ENCODE peak calls at places on chromosomes 16 and 17, in seven cellular contexts. N, Z, W, B, D, T and Y are unnamed samples. For H4K20me1, the result is how much of the 10 kb centered on the place peaks cover.

GRCh38 chr17:44350733-44351226 is 5.7 kb downstream of the GRN start:
- DNase-seq in N (peak), Z (peak), W (peak), B (peak), D (peak), T (peak), Y (peak)

GRCh38 chr17:6669479-6670212 is 18.1 kb downstream of the C17orf100 start:
- DNase-seq in N (no peak), Z (no peak), W (no peak), B (no peak), D (no peak), T (no peak), Y (no peak)

GRCh38 chr17:68491864-68492263 is 20.4 kb upstream of the PRKAR1A start:
- DNase-seq in N (no peak), Z (no peak), W (no peak), B (no peak), D (no peak), T (no peak), Y (no peak)

GRCh38 chr17:41724476-41725030 is 9.9 kb downstream of the HAP1 start:
- DNase-seq in N (no peak), Z (no peak), W (no peak), B (no peak), D (no peak), T (no peak), Y (no peak)

GRCh38 chr16:74499114-74499513 is 77.8 kb upstream of the CLEC18B start:
- DNase-seq in N (no peak), Z (no peak), W (no peak), B (no peak), D (no peak), T (no peak), Y (no peak)

GRCh38 chr16:8346291-8346690 is 244.0 kb downstream of the TMEM114 start:
- DNase-seq in N (peak), Z (peak), W (peak), B (no peak), D (no peak), T (no peak), Y (peak)

GRCh38 chr17:3260163-3260562 is 38.0 kb downstream of the OR3A1 start:
- DNase-seq in N (no peak), Z (no peak), W (no peak), B (no peak), D (no peak), T (no peak), Y (no peak)

GRCh38 chr17:60256174-60256573 is 106.4 kb downstream of the CA4 start:
- DNase-seq in N (peak), Z (no peak), W (no peak), B (no peak), D (peak), T (peak), Y (no peak)

GRCh38 chr17:3894927-3895343 is 2.1 kb upstream of the CAMKK1 start:
- DNase-seq in N (peak), Z (peak), W (no peak), B (no peak), D (peak), T (peak), Y (no peak)

GRCh38 chr17:1413281-1413791 is 13.3 kb upstream of the YWHAE start:
- DNase-seq in N (peak), Z (peak), W (no peak), B (no peak), D (peak), T (peak), Y (no peak)

GRCh38 chr17:68777856-68778694 is 176.9 kb upstream of the FAM20A start:
- DNase-seq in N (no peak), Z (peak), W (no peak), B (no peak), D (no peak), T (no peak), Y (no peak)

GRCh38 chr16:55678061-55678935 is 22.5 kb downstream of the SLC6A2 start:
- DNase-seq in N (peak), Z (no peak), W (no peak), B (no peak), D (no peak), T (no peak), Y (no peak)

GRCh38 chr16:17342031-17342430 is 128.7 kb downstream of the XYLT1 start:
- DNase-seq in N (no peak), Z (no peak), W (no peak), B (no peak), D (no peak), T (no peak), Y (no peak)

GRCh38 chr17:13787636-13788035 is 185.9 kb upstream of the HS3ST3A1 start:
- DNase-seq in N (no peak), Z (no peak), W (no peak), B (no peak), D (no peak), T (no peak), Y (peak)

GRCh38 chr16:75820672-75821071 is 94.4 kb upstream of the CPHXL start:
- DNase-seq in N (no peak), Z (peak), W (no peak), B (no peak), D (no peak), T (no peak), Y (no peak)

GRCh38 chr16:31295206-31295605 is 35.4 kb downstream of the ITGAM start:
- DNase-seq in N (no peak), Z (no peak), W (no peak), B (no peak), D (no peak), T (no peak), Y (no peak)

GRCh38 chr17:63040816-63041215 is 74.8 kb downstream of the TANC2 start:
- DNase-seq in N (no peak), Z (no peak), W (no peak), B (no peak), D (no peak), T (no peak), Y (no peak)

GRCh38 chr17:27456681-27457404 is 595 bp downstream of the KSR1 start:
- DNase-seq in N (peak), Z (peak), W (peak), B (no peak), D (no peak), T (no peak), Y (no peak)

GRCh38 chr17:42519546-42520444 is 16.2 kb upstream of the NAGLU start:
- DNase-seq in N (peak), Z (peak), W (peak), B (no peak), D (peak), T (peak), Y (no peak)

GRCh38 chr16:49639739-49640388 is 216.0 kb downstream of the ZNF423 start:
- DNase-seq in N (no peak), Z (peak), W (peak), B (no peak), D (peak), T (peak), Y (no peak)

GRCh38 chr16:68355447-68356248 is 44.8 kb downstream of the PRMT7 start:
- DNase-seq in N (no peak), Z (no peak), W (peak), B (no peak), D (no peak), T (no peak), Y (no peak)

GRCh38 chr16:12255919-12256665 is 279.6 kb downstream of the SNX29 start:
- DNase-seq in N (no peak), Z (no peak), W (no peak), B (peak), D (no peak), T (no peak), Y (peak)
- H4K20me1 ChIP-seq in N (under half), Z (under half), W (under half), B (under half), D (under half), T (under half), Y (under half)

GRCh38 chr17:29617125-29617480 is 5.6 kb downstream of the CORO6 start:
- DNase-seq in N (peak), Z (peak), W (peak), B (peak), D (peak), T (peak), Y (peak)
- H3K4me3 ChIP-seq in N (no peak), Z (no peak), W (peak), B (peak), D (no peak), T (peak), Y (peak)

DNA sequence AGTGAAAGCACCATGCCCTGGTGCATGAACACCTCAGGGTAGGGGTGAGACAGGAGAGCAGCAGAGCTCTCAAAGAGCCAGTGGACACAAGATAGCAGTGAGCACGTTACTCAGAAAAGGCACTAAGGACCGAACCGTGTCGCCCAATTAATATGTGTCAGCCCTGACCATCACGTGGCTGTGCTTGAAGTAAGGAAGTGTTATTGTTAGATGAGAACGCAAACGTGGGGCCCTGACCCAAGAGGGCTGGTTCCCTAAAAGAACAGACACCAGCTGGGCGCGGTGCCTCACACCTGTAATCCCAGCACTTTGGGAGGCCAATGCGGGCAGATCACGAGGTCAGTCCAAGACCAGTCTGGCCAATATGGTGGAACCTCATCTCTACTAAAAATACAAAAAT is 16.3 kb downstream of the AXIN1 start:
- DNase-seq in N (no peak), Z (no peak), W (no peak), B (no peak), D (no peak), T (no peak), Y (no peak)
- H4K20me1 ChIP-seq in N (under half), Z (under half), W (under half), B (under half), D (half or more), T (under half), Y (under half)

GRCh38 chr16:84819644-84820304 is at the start of gene CRISPLD2:
- DNase-seq in N (peak), Z (peak), W (peak), B (peak), D (peak), T (peak), Y (no peak)
- H3K4me3 ChIP-seq in N (peak), Z (peak), W (peak), B (no peak), D (peak), T (peak), Y (no peak)

DNA sequence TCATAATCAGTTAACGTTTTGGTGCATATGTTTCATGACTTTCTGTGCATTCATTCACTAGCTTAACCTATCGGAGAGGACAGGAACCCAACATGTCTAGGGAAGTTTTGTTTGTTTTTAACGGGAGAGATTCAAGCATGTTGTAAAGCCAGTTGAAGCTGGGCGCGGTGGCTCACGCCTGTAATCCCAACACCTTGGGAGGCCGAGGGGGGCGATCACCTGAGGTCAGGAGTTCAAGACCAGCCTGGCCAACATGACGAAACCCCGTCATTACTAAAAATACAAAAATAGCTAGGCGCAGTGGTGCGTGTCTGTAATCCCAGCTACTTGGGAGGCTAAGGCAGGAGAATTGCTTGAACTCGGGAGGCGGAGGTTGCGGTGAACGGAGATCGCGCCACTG is 1.4 kb upstream of the TNRC6A start:
- DNase-seq in N (no peak), Z (no peak), W (no peak), B (no peak), D (no peak), T (no peak), Y (no peak)
- H4K20me1 ChIP-seq in N (under half), Z (under half), W (under half), B (under half), D (under half), T (under half), Y (under half)

GRCh38 chr17:38926290-38927070 is 1.1 kb downstream of the LASP1NB start:
- DNase-seq in N (no peak), Z (no peak), W (no peak), B (no peak), D (no peak), T (peak), Y (no peak)
- H3K4me3 ChIP-seq in N (no peak), Z (no peak), W (peak), B (no peak), D (no peak), T (no peak), Y (no peak)

GRCh38 chr17:81684442-81684911 is 666 bp downstream of the HGS start:
- DNase-seq in N (no peak), Z (no peak), W (peak), B (peak), D (peak), T (no peak), Y (no peak)
- H4K20me1 ChIP-seq in N (under half), Z (under half), W (under half), B (under half), D (half or more), T (under half), Y (under half)

DNA sequence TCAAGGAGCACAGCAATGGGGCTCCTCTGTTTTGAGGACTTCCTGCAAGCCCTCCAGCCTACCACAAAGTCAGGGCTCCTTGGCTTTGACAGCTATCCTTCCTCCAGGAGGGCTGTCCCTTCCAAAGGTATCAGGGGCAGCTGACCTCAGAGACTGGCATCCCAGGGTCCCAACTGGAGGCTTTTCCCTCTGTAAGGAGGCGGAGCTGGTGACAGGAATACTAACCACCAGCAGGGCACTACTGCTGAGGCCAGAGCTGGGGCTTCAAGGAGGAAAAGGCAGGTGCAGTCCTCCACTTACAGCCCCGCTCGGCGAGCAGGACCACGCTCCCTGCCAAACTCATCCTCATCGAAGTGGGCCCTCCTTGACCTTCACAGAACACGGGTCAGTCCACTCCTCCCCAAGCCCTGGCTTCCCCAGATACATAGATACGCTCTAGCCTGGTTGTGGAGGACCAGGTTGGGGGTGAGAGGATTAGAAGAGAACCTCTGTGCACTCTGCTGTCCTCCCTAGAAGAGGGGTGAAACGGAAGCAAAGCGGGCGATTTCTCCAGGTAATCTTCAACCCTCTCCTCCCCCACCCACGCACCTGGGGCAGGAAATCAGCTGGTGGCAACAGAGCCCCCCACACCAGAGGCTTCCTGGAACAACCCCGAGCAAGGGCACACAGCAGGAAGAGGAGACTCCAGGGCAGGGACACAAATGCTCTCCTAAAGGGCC is 20.5 kb downstream of the ST3GAL2 start:
- DNase-seq in N (no peak), Z (no peak), W (no peak), B (peak), D (no peak), T (no peak), Y (no peak)
- H3K4me3 ChIP-seq in N (no peak), Z (no peak), W (no peak), B (peak), D (no peak), T (no peak), Y (no peak)

GRCh38 chr17:80613732-80614071 is 69.1 kb downstream of the RPTOR start:
- DNase-seq in N (no peak), Z (no peak), W (no peak), B (no peak), D (no peak), T (no peak), Y (no peak)
- H4K20me1 ChIP-seq in N (under half), Z (under half), W (under half), B (under half), D (under half), T (under half), Y (under half)